ENCODE peak calls at places on chromosomes 3 and 15, in seven cellular contexts. V is tibial artery; U is CD4-positive, alpha-beta T cell; M is BJ; D is AG10803; K is left lung; S is suprapubic skin. L is an unnamed sample.

GRCh38 chr3:123488641-123489347 is 39.9 kb upstream of the ADCY5 start:
- DNase-seq in V (peak), U (no peak), M (no peak), D (no peak), K (no peak), S (no peak), L (no peak)

GRCh38 chr15:36967929-36968328 is 132.4 kb downstream of the MEIS2 start:
- DNase-seq in V (no peak), U (no peak), M (no peak), D (no peak), K (no peak), S (no peak), L (no peak)

GRCh38 chr3:133828576-133829309 is 23.1 kb downstream of the SRPRB start:
- DNase-seq in V (peak), U (no peak), M (no peak), D (no peak), K (no peak), S (no peak), L (no peak)

GRCh38 chr3:13419356-13420050 is 619 bp downstream of the NUP210 start:
- DNase-seq in V (no peak), U (peak), M (no peak), D (no peak), K (peak), S (no peak), L (peak)

GRCh38 chr15:82159922-82160321 is 102.6 kb downstream of the EFL1 start:
- DNase-seq in V (no peak), U (no peak), M (peak), D (peak), K (no peak), S (no peak), L (no peak)

GRCh38 chr3:151296226-151296625 is 17.9 kb upstream of the P2RY14 start:
- DNase-seq in V (no peak), U (no peak), M (no peak), D (no peak), K (no peak), S (no peak), L (no peak)

GRCh38 chr3:189914799-189915198 is 205.9 kb downstream of the P3H2 start:
- DNase-seq in V (no peak), U (no peak), M (peak), D (peak), K (no peak), S (no peak), L (no peak)

GRCh38 chr3:127233371-127233770 is 40.4 kb downstream of the PRR23E start:
- DNase-seq in V (no peak), U (no peak), M (no peak), D (no peak), K (no peak), S (no peak), L (no peak)

GRCh38 chr3:48966876-48967361 is 23.1 kb upstream of the P4HTM start:
- DNase-seq in V (peak), U (no peak), M (no peak), D (no peak), K (no peak), S (no peak), L (no peak)

GRCh38 chr3:20458994-20459736 is 273.2 kb upstream of the SGO1 start:
- DNase-seq in V (no peak), U (no peak), M (no peak), D (peak), K (no peak), S (no peak), L (no peak)

GRCh38 chr3:148861277-148861869 is 3.7 kb upstream of the CPA3 start:
- DNase-seq in V (no peak), U (no peak), M (no peak), D (peak), K (no peak), S (no peak), L (no peak)

GRCh38 chr3:117630885-117631284 is 921.3 kb downstream of the TUSC7 start:
- DNase-seq in V (no peak), U (no peak), M (no peak), D (no peak), K (no peak), S (no peak), L (no peak)

GRCh38 chr3:11583638-11584046 is 60.1 kb downstream of the VGLL4 start:
- DNase-seq in V (no peak), U (no peak), M (no peak), D (no peak), K (no peak), S (no peak), L (no peak)

GRCh38 chr15:29126208-29126536 is 143.4 kb downstream of the NSMCE3 start:
- DNase-seq in V (no peak), U (no peak), M (no peak), D (no peak), K (peak), S (no peak), L (no peak)

GRCh38 chr15:29128671-29129070 is 141.0 kb downstream of the NSMCE3 start:
- DNase-seq in V (no peak), U (no peak), M (no peak), D (no peak), K (peak), S (no peak), L (no peak)

GRCh38 chr15:29127506-29128430 is 141.9 kb downstream of the NSMCE3 start:
- DNase-seq in V (no peak), U (no peak), M (no peak), D (no peak), K (peak), S (no peak), L (no peak)

GRCh38 chr15:29125382-29126207 is 144.0 kb downstream of the NSMCE3 start:
- DNase-seq in V (no peak), U (no peak), M (no peak), D (no peak), K (peak), S (no peak), L (no peak)

GRCh38 chr15:29126821-29127461 is 142.7 kb downstream of the NSMCE3 start:
- DNase-seq in V (no peak), U (no peak), M (no peak), D (no peak), K (peak), S (no peak), L (no peak)
- TF ChIP-seq CTCF in V (no peak), U (no peak), M (no peak), D (no peak), K (no peak), S (no peak), L (no peak)

GRCh38 chr3:14602006-14602803 is 49.4 kb upstream of the CCDC174 start:
- DNase-seq in V (peak), U (no peak), M (no peak), D (no peak), K (no peak), S (no peak), L (no peak)
- TF ChIP-seq CTCF in V (no peak), U (no peak), M (no peak), D (no peak), K (no peak), S (no peak), L (peak)

GRCh38 chr3:178435575-178435974 is 100.7 kb upstream of the KCNMB2 start:
- DNase-seq in V (no peak), U (no peak), M (no peak), D (no peak), K (no peak), S (no peak), L (no peak)
- TF ChIP-seq CTCF in V (no peak), U (no peak), M (no peak), D (no peak), K (no peak), S (no peak), L (no peak)

DNA sequence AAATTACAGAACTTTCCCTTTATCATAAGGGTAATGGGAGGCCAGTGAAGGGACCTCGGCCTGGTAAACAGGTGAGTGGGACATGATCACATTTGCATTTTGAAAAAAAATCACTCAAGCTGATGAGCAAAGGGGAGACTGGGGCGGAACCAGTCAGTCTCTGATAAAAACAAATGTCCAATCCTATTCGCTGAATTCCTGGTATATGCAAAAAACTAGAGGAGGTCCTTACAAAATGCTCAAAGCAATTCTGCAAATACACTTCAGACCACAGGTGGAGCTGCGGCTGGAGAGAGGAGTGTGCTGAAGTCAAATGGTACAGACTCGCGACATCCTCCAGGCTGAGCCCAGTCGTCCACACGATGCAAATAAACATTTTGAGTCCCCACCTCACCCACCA is 166.7 kb downstream of the FOXP1 start:
- DNase-seq in V (no peak), U (no peak), M (no peak), D (no peak), K (no peak), S (no peak), L (no peak)
- TF ChIP-seq CTCF in V (no peak), U (peak), M (no peak), D (peak), K (no peak), S (no peak), L (no peak)

DNA sequence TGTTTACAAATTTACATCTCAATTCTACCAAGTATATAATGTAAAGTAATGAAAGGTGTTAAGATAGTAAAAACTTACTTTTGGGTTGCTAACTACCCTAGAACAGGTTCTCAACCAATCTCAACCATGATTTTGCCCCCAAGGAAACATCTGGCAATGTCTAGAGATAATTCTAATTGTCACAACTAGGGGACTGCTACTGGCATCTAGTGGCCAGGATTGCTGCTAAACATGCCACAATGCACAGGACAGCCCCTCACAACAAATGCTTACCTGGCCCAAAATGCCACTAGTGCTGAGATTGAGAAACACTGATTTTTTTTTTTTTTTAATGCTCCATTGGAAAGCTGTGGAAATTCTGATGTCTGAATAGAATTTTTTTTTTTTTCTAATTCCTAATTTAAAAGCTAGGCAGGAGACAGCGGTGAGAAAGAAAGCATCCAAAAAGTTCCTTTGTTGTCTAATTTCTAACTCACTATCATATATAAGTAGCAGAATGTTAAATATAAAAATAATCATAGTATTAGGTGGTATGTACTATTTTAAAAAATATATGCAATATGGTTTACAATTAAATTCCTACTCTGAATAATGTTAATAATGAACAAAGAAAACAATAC is 81.5 kb downstream of the TJP1 start:
- DNase-seq in V (no peak), U (no peak), M (no peak), D (no peak), K (no peak), S (no peak), L (no peak)
- TF ChIP-seq CTCF in V (no peak), U (no peak), M (no peak), D (peak), K (no peak), S (no peak), L (no peak)

DNA sequence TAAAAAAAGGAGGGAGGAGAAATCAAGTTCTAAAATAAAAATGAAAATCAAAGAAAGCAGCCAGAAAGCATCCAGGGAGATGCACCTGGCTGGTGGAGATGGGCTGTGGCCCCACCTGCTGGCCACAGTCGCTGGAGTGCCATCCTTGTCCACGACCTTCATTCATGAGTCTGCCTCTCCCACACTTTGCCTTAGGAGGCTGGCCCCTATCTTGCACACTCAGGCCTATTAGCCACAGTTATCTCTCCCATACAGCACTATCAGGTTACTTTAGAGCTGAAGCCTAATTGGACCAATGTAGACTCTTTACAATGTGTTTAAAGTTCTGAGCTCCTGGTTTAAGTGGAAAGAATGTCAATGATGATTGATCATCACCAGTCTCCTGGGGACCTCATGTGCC is 392.0 kb upstream of the RORA start:
- DNase-seq in V (no peak), U (no peak), M (no peak), D (peak), K (no peak), S (no peak), L (no peak)
- TF ChIP-seq CTCF in V (peak), U (no peak), M (no peak), D (peak), K (no peak), S (peak), L (peak)

DNA sequence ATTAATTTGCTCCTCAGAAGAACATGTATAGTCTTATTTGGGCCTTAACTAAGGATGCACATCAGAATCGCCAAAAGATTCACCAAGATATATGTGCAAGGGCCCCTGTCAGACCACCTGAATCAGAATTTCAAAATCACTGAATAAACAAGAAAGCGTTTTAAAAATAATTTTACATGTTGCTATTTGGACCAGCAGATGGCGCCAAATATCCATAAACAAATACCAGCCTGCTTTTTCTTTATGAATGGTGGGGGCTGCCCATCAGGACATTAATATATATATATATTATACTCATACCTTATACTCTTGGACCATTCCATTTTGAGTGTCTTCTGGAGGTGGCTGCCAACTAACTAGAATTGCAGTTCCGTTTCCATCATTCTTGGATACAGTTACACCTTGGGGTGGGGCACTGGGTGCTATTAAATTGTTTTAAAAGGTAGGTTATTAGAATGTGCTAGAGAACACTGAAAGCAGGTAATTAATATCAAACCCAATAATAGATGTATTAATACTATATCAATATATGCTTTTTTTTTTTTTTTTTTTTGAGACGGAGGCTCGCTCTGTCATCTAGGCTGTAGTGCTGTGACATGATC is 1108.3 kb downstream of the ROBO1 start:
- DNase-seq in V (no peak), U (no peak), M (no peak), D (peak), K (no peak), S (no peak), L (no peak)
- TF ChIP-seq CTCF in V (peak), U (peak), M (peak), D (peak), K (peak), S (peak), L (peak)

GRCh38 chr15:45573961-45574629 is 13.1 kb upstream of the BLOC1S6 start:
- DNase-seq in V (no peak), U (no peak), M (no peak), D (peak), K (no peak), S (no peak), L (peak)
- TF ChIP-seq CTCF in V (no peak), U (peak), M (peak), D (peak), K (no peak), S (no peak), L (peak)

L was measured in mesothelial cell of epicardium.